ENCODE peak calls at places on chromosomes 5 and 9, in six cellular contexts. R is stimulated activated naive B cell treated with anti-CD40 and anti-IgM and Interleukin-4, amounts not matched to agents 10 μg/mL and 1 μg/mL and 100 μg/mL, for 72 hours; B is upper lobe of right lung; O is lower lobe of right lung; H is activated CD8-positive, alpha-beta T cell treated with anti-CD3 and anti-CD28 coated beads for 36 hours; W is left lung. E is an unnamed sample.

GRCh38 chr9:124639637-124640036 is 131.5 kb downstream of the NR6A1 start:
- ATAC-seq in W (no peak), R (no peak), O (no peak), B (no peak), H (no peak), E (no peak)

GRCh38 chr9:134724231-134724911 is 82.8 kb downstream of the COL5A1 start:
- ATAC-seq in B (no peak), O (no peak), R (no peak), W (no peak), H (no peak), E (no peak)

GRCh38 chr9:90975666-90976538 is 174.3 kb downstream of the SYK start:
- ATAC-seq in H (no peak), B (no peak), O (no peak), W (no peak), R (no peak), E (no peak)

GRCh38 chr9:78133751-78134150 is 102.1 kb upstream of the CEP78 start:
- ATAC-seq in R (peak), W (no peak), B (no peak), O (no peak), H (peak), E (no peak)

GRCh38 chr5:111790295-111790694 is 33.3 kb upstream of the NREP start:
- ATAC-seq in H (no peak), R (no peak), B (no peak), O (no peak), W (no peak), E (no peak)

GRCh38 chr9:2872307-2872940 is 28.5 kb upstream of the PUM3 start:
- ATAC-seq in B (no peak), O (no peak), R (no peak), H (no peak), W (peak), E (no peak)

GRCh38 chr5:172095368-172095960 is 89.0 kb upstream of the FBXW11 start:
- ATAC-seq in O (no peak), B (no peak), W (no peak), R (no peak), H (no peak), E (no peak)

GRCh38 chr5:33588654-33589372 is 148.0 kb downstream of the TARS1 start:
- ATAC-seq in H (peak), B (peak), O (peak), R (peak), W (peak), E (no peak)

GRCh38 chr9:130072515-130073235 is 19.0 kb downstream of the GPR107 start:
- ATAC-seq in B (no peak), H (peak), W (no peak), O (no peak), R (no peak), E (no peak)

GRCh38 chr5:155773680-155774079 is 553.3 kb upstream of the SGCD start:
- ATAC-seq in H (peak), O (no peak), B (peak), W (no peak), R (no peak), E (no peak)

GRCh38 chr5:181198106-181198685 is 6.8 kb downstream of the TRIM7 start:
- ATAC-seq in O (no peak), R (no peak), H (no peak), B (no peak), W (no peak), E (no peak)

GRCh38 chr9:111475195-111475594 is 9.0 kb downstream of the ECPAS start:
- ATAC-seq in H (no peak), O (no peak), B (no peak), W (no peak), R (no peak), E (no peak)

GRCh38 chr5:91219141-91219802 is 163.8 kb downstream of the ARRDC3 start:
- ATAC-seq in W (peak), H (no peak), B (peak), O (peak), R (no peak), E (peak)

GRCh38 chr5:7878381-7878873 is 9.5 kb downstream of the MTRR start:
- ATAC-seq in B (peak), H (peak), W (peak), O (peak), R (peak), E (no peak)

GRCh38 chr9:136630662-136630992 is 32.1 kb upstream of the EGFL7 start:
- ATAC-seq in W (no peak), R (peak), B (no peak), O (no peak), H (no peak), E (no peak)

GRCh38 chr5:78964889-78965288 is 20.2 kb downstream of the ARSB start:
- ATAC-seq in O (no peak), W (peak), B (peak), H (no peak), R (peak), E (peak)

GRCh38 chr9:757246-757881 is 84.1 kb upstream of the DMRT1 start:
- ATAC-seq in O (peak), R (peak), B (peak), W (peak), H (peak), E (peak)

GRCh38 chr9:8206720-8207119 is 407.1 kb upstream of the DMAC1 start:
- ATAC-seq in O (no peak), H (no peak), W (no peak), B (no peak), R (no peak), E (no peak)

GRCh38 chr9:99173570-99174504 is 47.9 kb downstream of the ALG2 start:
- ATAC-seq in R (peak), B (no peak), H (peak), W (no peak), O (no peak), E (no peak)

GRCh38 chr5:19676895-19677294 is 311.1 kb downstream of the CDH18 start:
- ATAC-seq in H (no peak), R (no peak), W (no peak), B (no peak), O (no peak), E (no peak)

GRCh38 chr5:167412506-167412905 is 878.9 kb upstream of the WWC1 start:
- ATAC-seq in H (no peak), R (no peak), W (no peak), O (no peak), B (no peak), E (no peak)

GRCh38 chr5:170333161-170333909 is 35.8 kb upstream of the LCP2 start:
- ATAC-seq in R (peak), B (peak), H (peak), W (peak), O (peak), E (no peak)

GRCh38 chr9:23803216-23803615 is 22.8 kb downstream of the ELAVL2 start:
- ATAC-seq in R (no peak), B (no peak), O (no peak), H (no peak), W (no peak), E (no peak)

GRCh38 chr5:73487815-73488214 is 10.4 kb upstream of the BTF3 start:
- ATAC-seq in O (no peak), H (no peak), B (no peak), W (no peak), R (no peak), E (no peak)

GRCh38 chr5:172776235-172776594 is 5.2 kb upstream of the DUSP1 start:
- ATAC-seq in H (no peak), W (no peak), B (no peak), O (no peak), R (no peak), E (no peak)

GRCh38 chr9:83688921-83689320 is 18.8 kb downstream of the UBQLN1 start:
- ATAC-seq in W (no peak), H (peak), R (no peak), B (no peak), O (no peak), E (no peak)

GRCh38 chr9:136690104-136690840 is 3.0 kb upstream of the AGPAT2 start:
- ATAC-seq in H (no peak), W (no peak), O (no peak), R (no peak), B (no peak), E (peak)

GRCh38 chr9:110939053-110939452 is 99.2 kb downstream of the LPAR1 start:
- ATAC-seq in O (no peak), W (no peak), B (no peak), H (no peak), R (no peak), E (no peak)

GRCh38 chr9:34374905-34375552 is 1.7 kb downstream of the MYORG start:
- ATAC-seq in H (no peak), R (no peak), O (no peak), B (no peak), W (peak), E (no peak)